ENCODE peak calls at places on chromosomes 4 and X, in six cellular contexts. One of them, this sample, is unnamed.

GRCh38 chr4:165461176-165461835 is 82.5 kb downstream of the CPE start:
- DNase-seq in GM12878: no peak
- DNase-seq in K562: no peak
- DNase-seq in HepG2: peak
- DNase-seq in H1: no peak
- DNase-seq in GM12891: no peak
- DNase-seq in this sample: no peak

GRCh38 chr4:15150636-15151432 is 148.6 kb downstream of the CPEB2 start:
- DNase-seq in GM12878: no peak
- DNase-seq in K562: peak
- DNase-seq in HepG2: no peak
- DNase-seq in H1: no peak
- DNase-seq in GM12891: no peak
- DNase-seq in this sample: no peak

GRCh38 chr4:17276821-17277220 is 235.1 kb downstream of the QDPR start:
- DNase-seq in GM12878: no peak
- DNase-seq in K562: no peak
- DNase-seq in HepG2: no peak
- DNase-seq in H1: no peak
- DNase-seq in GM12891: no peak
- DNase-seq in this sample: no peak

GRCh38 chr4:71212216-71212615 is 126.6 kb upstream of the SLC4A4 start:
- DNase-seq in GM12878: no peak
- DNase-seq in K562: no peak
- DNase-seq in HepG2: no peak
- DNase-seq in H1: no peak
- DNase-seq in GM12891: no peak
- DNase-seq in this sample: no peak

GRCh38 chr4:105509291-105509690 is 35.4 kb upstream of the PPA2 start:
- DNase-seq in GM12878: peak
- DNase-seq in K562: no peak
- DNase-seq in HepG2: no peak
- DNase-seq in H1: no peak
- DNase-seq in GM12891: peak
- DNase-seq in this sample: no peak

GRCh38 chrX:107700317-107700774 is 72.0 kb downstream of the PRPS1 start:
- DNase-seq in GM12878: no peak
- DNase-seq in K562: no peak
- DNase-seq in HepG2: no peak
- DNase-seq in H1: no peak
- DNase-seq in GM12891: no peak
- DNase-seq in this sample: no peak

GRCh38 chr4:135838889-135839288 is 1637.3 kb upstream of the PABPC4L start:
- DNase-seq in GM12878: no peak
- DNase-seq in K562: no peak
- DNase-seq in HepG2: no peak
- DNase-seq in H1: no peak
- DNase-seq in GM12891: no peak
- DNase-seq in this sample: no peak

GRCh38 chrX:53282313-53282712 is 929 bp upstream of the IQSEC2 start:
- DNase-seq in GM12878: no peak
- DNase-seq in K562: no peak
- DNase-seq in HepG2: no peak
- DNase-seq in H1: no peak
- DNase-seq in GM12891: no peak
- DNase-seq in this sample: no peak

GRCh38 chrX:13411496-13412207 is 91.8 kb upstream of the ATXN3L start:
- DNase-seq in GM12878: no peak
- DNase-seq in K562: no peak
- DNase-seq in HepG2: no peak
- DNase-seq in H1: no peak
- DNase-seq in GM12891: no peak
- DNase-seq in this sample: no peak

GRCh38 chr4:81260443-81261102 is 45.6 kb upstream of the PRKG2 start:
- DNase-seq in GM12878: no peak
- DNase-seq in K562: peak
- DNase-seq in HepG2: no peak
- DNase-seq in H1: peak
- DNase-seq in GM12891: no peak
- DNase-seq in this sample: no peak

GRCh38 chrX:40468033-40468979 is 112.5 kb upstream of the ATP6AP2 start:
- DNase-seq in GM12878: peak
- DNase-seq in K562: peak
- DNase-seq in HepG2: peak
- DNase-seq in H1: no peak
- DNase-seq in GM12891: no peak
- DNase-seq in this sample: no peak

GRCh38 chr4:10108818-10109783 is 7.5 kb downstream of the WDR1 start:
- DNase-seq in GM12878: no peak
- DNase-seq in K562: no peak
- DNase-seq in HepG2: no peak
- DNase-seq in H1: no peak
- DNase-seq in GM12891: no peak
- DNase-seq in this sample: no peak

GRCh38 chr4:105058177-105058812 is 88.4 kb upstream of the TET2 start:
- DNase-seq in GM12878: peak
- DNase-seq in K562: no peak
- DNase-seq in HepG2: no peak
- DNase-seq in H1: no peak
- DNase-seq in GM12891: no peak
- DNase-seq in this sample: no peak

GRCh38 chr4:183201331-183201730 is 102.3 kb downstream of the WWC2 start:
- DNase-seq in GM12878: no peak
- DNase-seq in K562: no peak
- DNase-seq in HepG2: no peak
- DNase-seq in H1: no peak
- DNase-seq in GM12891: no peak
- DNase-seq in this sample: no peak

GRCh38 chr4:101127176-101127790 is 220.0 kb downstream of the PPP3CA start:
- DNase-seq in GM12878: no peak
- DNase-seq in K562: no peak
- DNase-seq in HepG2: no peak
- DNase-seq in H1: no peak
- DNase-seq in GM12891: no peak
- DNase-seq in this sample: no peak

GRCh38 chrX:16819634-16820033 is 33.4 kb downstream of the TXLNG start:
- DNase-seq in GM12878: no peak
- DNase-seq in K562: no peak
- DNase-seq in HepG2: no peak
- DNase-seq in H1: no peak
- DNase-seq in GM12891: no peak
- DNase-seq in this sample: no peak

GRCh38 chr4:123339507-123340380 is 56.9 kb upstream of the SPRY1 start:
- DNase-seq in GM12878: no peak
- DNase-seq in K562: no peak
- DNase-seq in HepG2: no peak
- DNase-seq in H1: no peak
- DNase-seq in GM12891: no peak
- DNase-seq in this sample: no peak
- TF ChIP-seq TAF1 in GM12878: no peak
- TF ChIP-seq TAF1 in K562: no peak
- TF ChIP-seq TAF1 in HepG2: no peak
- TF ChIP-seq TAF1 in H1: no peak
- TF ChIP-seq TAF1 in GM12891: no peak
- TF ChIP-seq TAF1 in this sample: no peak

GRCh38 chr4:25672756-25673155 is 17.1 kb downstream of the SLC34A2 start:
- DNase-seq in GM12878: no peak
- DNase-seq in K562: no peak
- DNase-seq in HepG2: no peak
- DNase-seq in H1: no peak
- DNase-seq in GM12891: no peak
- DNase-seq in this sample: no peak

GRCh38 chr4:25677157-25677556 is 21.5 kb downstream of the SLC34A2 start:
- DNase-seq in GM12878: no peak
- DNase-seq in K562: no peak
- DNase-seq in HepG2: no peak
- DNase-seq in H1: no peak
- DNase-seq in GM12891: no peak
- DNase-seq in this sample: no peak

GRCh38 chr4:25674386-25674785 is 18.7 kb downstream of the SLC34A2 start:
- DNase-seq in GM12878: no peak
- DNase-seq in K562: no peak
- DNase-seq in HepG2: no peak
- DNase-seq in H1: no peak
- DNase-seq in GM12891: no peak
- DNase-seq in this sample: no peak

GRCh38 chr4:25677943-25678342 is 22.3 kb downstream of the SLC34A2 start:
- DNase-seq in GM12878: no peak
- DNase-seq in K562: no peak
- DNase-seq in HepG2: no peak
- DNase-seq in H1: no peak
- DNase-seq in GM12891: no peak
- DNase-seq in this sample: no peak

GRCh38 chr4:25676221-25676620 is 20.6 kb downstream of the SLC34A2 start:
- DNase-seq in GM12878: no peak
- DNase-seq in K562: no peak
- DNase-seq in HepG2: no peak
- DNase-seq in H1: no peak
- DNase-seq in GM12891: no peak
- DNase-seq in this sample: no peak
- TF ChIP-seq POLR2A in GM12878: no peak
- TF ChIP-seq POLR2A in K562: no peak
- TF ChIP-seq POLR2A in HepG2: no peak
- TF ChIP-seq POLR2A in H1: no peak
- TF ChIP-seq POLR2A in GM12891: no peak
- TF ChIP-seq POLR2A in this sample: no peak

GRCh38 chrX:5648941-5649568 is 579.6 kb downstream of the NLGN4X start:
- DNase-seq in GM12878: no peak
- DNase-seq in K562: no peak
- DNase-seq in HepG2: no peak
- DNase-seq in H1: peak
- DNase-seq in GM12891: no peak
- DNase-seq in this sample: no peak

GRCh38 chrX:5646818-5647217 is 581.8 kb downstream of the NLGN4X start:
- DNase-seq in GM12878: peak
- DNase-seq in K562: no peak
- DNase-seq in HepG2: no peak
- DNase-seq in H1: no peak
- DNase-seq in GM12891: no peak
- DNase-seq in this sample: peak

DNA sequence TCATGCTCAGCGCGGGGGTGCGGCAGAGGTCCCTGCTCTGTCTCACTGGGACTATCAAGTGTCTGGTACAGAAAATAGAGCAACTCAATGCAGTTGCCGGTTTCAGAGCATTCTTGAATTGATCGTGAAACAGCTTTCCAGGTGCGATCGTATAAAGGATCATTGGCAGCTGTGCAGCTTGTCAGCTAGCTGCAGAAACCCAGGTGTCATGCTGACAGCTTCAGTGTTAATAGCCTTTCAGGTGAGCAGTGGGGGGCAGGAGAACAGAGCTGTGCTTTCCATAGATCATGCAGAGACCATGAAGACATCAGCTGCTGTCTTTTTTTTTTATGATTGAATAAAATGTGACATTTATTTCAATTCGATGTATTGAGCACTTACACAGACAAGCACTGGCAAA is 583.9 kb downstream of the NLGN4X start:
- DNase-seq in GM12878: no peak
- DNase-seq in K562: no peak
- DNase-seq in HepG2: no peak
- DNase-seq in H1: no peak
- DNase-seq in GM12891: no peak
- DNase-seq in this sample: no peak
- TF ChIP-seq POLR2AphosphoS5 in GM12878: no peak
- TF ChIP-seq POLR2AphosphoS5 in K562: no peak
- TF ChIP-seq POLR2AphosphoS5 in HepG2: no peak
- TF ChIP-seq POLR2AphosphoS5 in H1: no peak
- TF ChIP-seq POLR2AphosphoS5 in GM12891: no peak
- TF ChIP-seq POLR2AphosphoS5 in this sample: no peak

GRCh38 chr4:76831475-76832390 is 66.2 kb downstream of the SOWAHB start:
- DNase-seq in GM12878: no peak
- DNase-seq in K562: no peak
- DNase-seq in HepG2: peak
- DNase-seq in H1: no peak
- DNase-seq in GM12891: no peak
- DNase-seq in this sample: no peak

GRCh38 chr4:76830612-76831474 is 67.1 kb downstream of the SOWAHB start:
- DNase-seq in GM12878: no peak
- DNase-seq in K562: no peak
- DNase-seq in HepG2: peak
- DNase-seq in H1: peak
- DNase-seq in GM12891: no peak
- DNase-seq in this sample: no peak
- TF ChIP-seq TAF1 in GM12878: no peak
- TF ChIP-seq TAF1 in K562: no peak
- TF ChIP-seq TAF1 in HepG2: peak
- TF ChIP-seq TAF1 in H1: no peak
- TF ChIP-seq TAF1 in GM12891: no peak
- TF ChIP-seq TAF1 in this sample: no peak

GRCh38 chr4:54226399-54227260 is 2.5 kb upstream of the PDGFRA start:
- DNase-seq in GM12878: no peak
- DNase-seq in K562: no peak
- DNase-seq in HepG2: no peak
- DNase-seq in H1: peak
- DNase-seq in GM12891: no peak
- DNase-seq in this sample: no peak
- TF ChIP-seq POLR2A in GM12878: no peak
- TF ChIP-seq POLR2A in K562: no peak
- TF ChIP-seq POLR2A in HepG2: no peak
- TF ChIP-seq POLR2A in H1: no peak
- TF ChIP-seq POLR2A in GM12891: no peak
- TF ChIP-seq POLR2A in this sample: no peak

GRCh38 chr4:99856166-99856565 is 38.1 kb downstream of the LAMTOR3 start:
- DNase-seq in GM12878: no peak
- DNase-seq in K562: no peak
- DNase-seq in HepG2: no peak
- DNase-seq in H1: no peak
- DNase-seq in GM12891: no peak
- DNase-seq in this sample: no peak
- TF ChIP-seq POLR2AphosphoS5 in GM12878: no peak
- TF ChIP-seq POLR2AphosphoS5 in K562: no peak
- TF ChIP-seq POLR2AphosphoS5 in HepG2: no peak
- TF ChIP-seq POLR2AphosphoS5 in H1: no peak
- TF ChIP-seq POLR2AphosphoS5 in GM12891: no peak
- TF ChIP-seq POLR2AphosphoS5 in this sample: no peak

GRCh38 chr4:140291259-140291658 is 82.2 kb upstream of the SCOC start:
- DNase-seq in GM12878: no peak
- DNase-seq in K562: no peak
- DNase-seq in HepG2: no peak
- DNase-seq in H1: no peak
- DNase-seq in GM12891: no peak
- DNase-seq in this sample: no peak
- TF ChIP-seq TAF1 in GM12878: no peak
- TF ChIP-seq TAF1 in K562: no peak
- TF ChIP-seq TAF1 in HepG2: no peak
- TF ChIP-seq TAF1 in H1: no peak
- TF ChIP-seq TAF1 in GM12891: no peak
- TF ChIP-seq TAF1 in this sample: no peak

GRCh38 chr4:87975466-87975865 is at the start of gene SPP1:
- DNase-seq in GM12878: no peak
- DNase-seq in K562: no peak
- DNase-seq in HepG2: peak
- DNase-seq in H1: no peak
- DNase-seq in GM12891: no peak
- DNase-seq in this sample: no peak
- TF ChIP-seq POLR2A in GM12878: no peak
- TF ChIP-seq POLR2A in K562: no peak
- TF ChIP-seq POLR2A in HepG2: peak
- TF ChIP-seq POLR2A in H1: no peak
- TF ChIP-seq POLR2A in GM12891: no peak
- TF ChIP-seq POLR2A in this sample: no peak

GRCh38 chrX:24242649-24243556 is 71.0 kb downstream of the SUPT20HL2 start:
- DNase-seq in GM12878: peak
- DNase-seq in K562: no peak
- DNase-seq in HepG2: peak
- DNase-seq in H1: no peak
- DNase-seq in GM12891: no peak
- DNase-seq in this sample: no peak
- TF ChIP-seq POLR2AphosphoS5 in GM12878: peak
- TF ChIP-seq POLR2AphosphoS5 in K562: no peak
- TF ChIP-seq POLR2AphosphoS5 in HepG2: no peak
- TF ChIP-seq POLR2AphosphoS5 in H1: no peak
- TF ChIP-seq POLR2AphosphoS5 in GM12891: no peak
- TF ChIP-seq POLR2AphosphoS5 in this sample: no peak

This sample was measured in GM12892.